ENCODE peak calls at places on chromosomes 16 and 17, in eight cellular contexts. L is cardiac fibroblast, C is suprapubic skin, B is HFF-Myc, P is body of pancreas, A is cardiac muscle cell, N is prostate gland, U is AG10803. D is an unnamed sample.

GRCh38 chr17:49925916-49926315 is 43.1 kb upstream of the DLX4 start:
- DNase-seq in A (peak), U (peak), N (no peak), C (no peak), L (no peak), P (peak), B (no peak), D (no peak)

GRCh38 chr16:795580-796229 is 4.8 kb downstream of the GNG13 start:
- DNase-seq in N (peak), P (no peak), A (no peak), U (no peak), B (no peak), L (no peak), C (no peak), D (no peak)

GRCh38 chr16:67936876-67937605 is 391 bp upstream of the PSMB10 start:
- DNase-seq in L (no peak), C (no peak), N (peak), A (no peak), B (no peak), P (peak), U (no peak), D (peak)

GRCh38 chr17:77873518-77874302 is 84.8 kb upstream of the TNRC6C start:
- DNase-seq in P (no peak), N (no peak), L (no peak), B (no peak), A (no peak), U (no peak), C (no peak), D (no peak)

GRCh38 chr17:28760987-28761562 is 17.3 kb downstream of the TRAF4 start:
- DNase-seq in C (peak), L (peak), P (peak), B (no peak), N (peak), A (peak), U (peak), D (no peak)

GRCh38 chr16:24833352-24833751 is 12.4 kb upstream of the SLC5A11 start:
- DNase-seq in A (no peak), L (no peak), N (no peak), C (no peak), P (no peak), U (no peak), B (no peak), D (no peak)

GRCh38 chr17:44212507-44213402 is 6.7 kb downstream of the UBTF start:
- DNase-seq in L (no peak), U (no peak), N (no peak), P (no peak), A (no peak), C (no peak), B (no peak), D (no peak)

GRCh38 chr17:52754838-52755237 is 596.3 kb upstream of the CA10 start:
- DNase-seq in C (no peak), A (no peak), L (no peak), N (no peak), U (no peak), B (no peak), P (no peak), D (no peak)

GRCh38 chr17:68288804-68289203 is 2.1 kb downstream of the SLC16A6 start:
- DNase-seq in N (no peak), U (no peak), B (no peak), P (peak), L (no peak), C (no peak), A (no peak), D (peak)

GRCh38 chr16:929227-929669 is 41.5 kb downstream of the LMF1 start:
- DNase-seq in B (no peak), P (no peak), A (no peak), C (no peak), L (no peak), N (no peak), U (no peak), D (no peak)

GRCh38 chr16:66486773-66487579 is 59.9 kb downstream of the BEAN1 start:
- DNase-seq in N (no peak), B (no peak), L (peak), U (peak), P (peak), A (peak), C (peak), D (no peak)

GRCh38 chr16:86611958-86612357 is 33.6 kb downstream of the FOXL1 start:
- DNase-seq in B (no peak), L (no peak), P (no peak), C (no peak), N (no peak), U (no peak), A (no peak), D (no peak)

GRCh38 chr16:2056077-2056476 is 8.3 kb downstream of the TSC2 start:
- DNase-seq in L (peak), N (no peak), C (no peak), P (no peak), U (peak), B (no peak), A (no peak), D (no peak)

GRCh38 chr17:68821860-68822693 is 133.1 kb downstream of the ABCA8 start:
- DNase-seq in U (peak), P (no peak), N (no peak), C (no peak), A (peak), B (peak), L (peak), D (no peak)

GRCh38 chr16:49474741-49475140 is 101.1 kb downstream of the C16orf78 start:
- DNase-seq in A (no peak), C (peak), P (no peak), U (no peak), L (no peak), B (no peak), N (no peak), D (no peak)

GRCh38 chr17:69908599-69909368 is 166.2 kb upstream of the KCNJ16 start:
- DNase-seq in C (no peak), L (no peak), P (no peak), N (no peak), U (peak), B (no peak), A (no peak), D (no peak)

GRCh38 chr17:12680407-12680897 is 14.8 kb downstream of the MYOCD start:
- DNase-seq in N (no peak), A (no peak), L (no peak), U (no peak), C (no peak), P (no peak), B (no peak), D (no peak)

GRCh38 chr17:59154335-59154720 is 658 bp downstream of the SKA2 start:
- DNase-seq in B (no peak), P (peak), C (peak), A (peak), U (peak), N (peak), L (peak), D (peak)

GRCh38 chr17:31524926-31525800 is 133.7 kb downstream of the RAB11FIP4 start:
- DNase-seq in C (peak), L (peak), N (peak), B (peak), U (peak), A (peak), P (peak), D (peak)

GRCh38 chr16:71709231-71709781 is 15.2 kb downstream of the PHLPP2 start:
- DNase-seq in L (peak), B (no peak), U (peak), P (no peak), N (no peak), C (no peak), A (peak), D (no peak)

GRCh38 chr16:3562914-3563480 is 14.2 kb downstream of the NLRC3 start:
- DNase-seq in N (no peak), U (no peak), B (no peak), L (no peak), A (no peak), P (no peak), C (no peak), D (no peak)

GRCh38 chr16:35306915-35307314 is 1847.5 kb downstream of the TP53TG3F start:
- DNase-seq in C (no peak), N (peak), L (no peak), P (no peak), U (no peak), A (no peak), B (no peak), D (no peak)

GRCh38 chr16:89919535-89920406 is 1.1 kb downstream of the MC1R start:
- DNase-seq in L (no peak), C (no peak), A (no peak), B (no peak), U (no peak), P (no peak), N (no peak), D (no peak)

GRCh38 chr17:36183001-36183810 is 6.8 kb upstream of the TBC1D3B start:
- DNase-seq in L (peak), A (peak), B (no peak), U (peak), P (peak), C (no peak), N (peak), D (peak)

GRCh38 chr16:17258848-17259713 is 211.7 kb downstream of the XYLT1 start:
- DNase-seq in A (no peak), L (no peak), U (no peak), C (no peak), B (no peak), P (peak), N (no peak), D (peak)

GRCh38 chr16:89599451-89599858 is 14.0 kb upstream of the DPEP1 start:
- DNase-seq in C (no peak), U (no peak), N (no peak), L (no peak), A (no peak), B (no peak), P (peak), D (peak)

GRCh38 chr16:81592353-81592866 is 147.8 kb downstream of the CMIP start:
- DNase-seq in C (no peak), U (no peak), N (no peak), B (no peak), P (no peak), L (no peak), A (no peak), D (no peak)

GRCh38 chr16:78244131-78244899 is 144.9 kb downstream of the WWOX start:
- DNase-seq in A (no peak), N (no peak), P (no peak), C (no peak), B (no peak), L (no peak), U (no peak), D (no peak)

GRCh38 chr17:44146375-44147346 is 4.9 kb downstream of the HROB start:
- DNase-seq in P (no peak), C (no peak), B (no peak), A (no peak), U (no peak), N (no peak), L (no peak), D (no peak)

DNA sequence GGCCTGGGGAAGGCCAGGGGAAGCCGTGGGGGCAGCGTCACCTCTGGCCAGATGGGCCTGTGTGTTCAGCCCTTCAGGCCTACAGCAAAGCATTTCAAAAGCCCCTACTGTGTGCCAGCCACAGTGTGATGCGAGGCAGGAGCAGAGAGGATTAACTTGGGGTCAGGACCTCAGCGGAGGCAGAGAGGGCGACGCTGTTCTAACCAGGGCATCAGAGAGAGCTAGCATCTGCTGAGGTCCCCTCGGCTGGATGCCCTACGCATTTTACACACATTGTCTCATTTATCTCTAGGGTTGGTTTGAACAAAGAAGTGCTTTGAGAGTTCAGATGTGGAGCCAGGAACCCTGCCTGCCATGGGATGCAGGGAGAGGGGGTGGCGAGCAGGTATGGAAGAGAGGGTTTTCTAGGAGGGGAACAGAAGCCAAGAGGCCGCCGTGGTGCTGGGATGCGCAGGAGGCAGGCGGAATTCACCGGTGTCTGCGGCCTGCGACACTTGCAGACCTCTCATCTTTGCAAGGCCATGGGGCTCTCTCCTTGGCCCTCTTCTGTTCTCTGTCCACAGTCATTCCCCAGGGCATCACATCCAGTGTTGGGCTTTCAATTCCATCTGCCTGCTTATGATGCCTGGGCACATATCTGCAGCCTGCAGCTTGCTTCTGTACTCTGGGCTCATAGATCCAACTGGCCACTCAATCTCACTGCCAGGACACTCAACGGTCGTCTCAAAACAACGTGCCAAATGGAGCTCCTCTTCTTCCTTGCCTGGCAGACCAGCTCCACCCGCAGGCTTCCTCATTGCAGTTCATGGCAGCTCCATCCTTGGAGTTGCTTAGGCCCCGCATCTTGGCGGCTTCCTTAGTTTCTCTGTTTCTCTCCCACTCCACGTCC is 8.1 kb upstream of the NKD1 start:
- DNase-seq in A (no peak), U (no peak), L (no peak), C (peak), N (no peak), P (no peak), B (no peak), D (no peak)
- TF ChIP-seq CTCF in A (no peak), U (no peak), L (no peak), C (no peak), N (no peak), P (no peak), B (no peak), D (no peak)

GRCh38 chr17:81683584-81684441 is at the start of the genes ARL16 and HGS:
- DNase-seq in B (peak), P (peak), A (peak), U (peak), N (peak), L (peak), C (peak), D (peak)
- TF ChIP-seq CTCF in B (no peak), P (no peak), A (no peak), U (no peak), N (no peak), L (no peak), C (no peak), D (no peak)

GRCh38 chr17:6325741-6326140 is 109.2 kb downstream of the AIPL1 start:
- DNase-seq in N (no peak), C (no peak), B (no peak), A (no peak), U (no peak), L (no peak), P (no peak), D (no peak)

GRCh38 chr17:6323626-6324356 is 111.1 kb downstream of the AIPL1 start:
- DNase-seq in C (no peak), B (no peak), L (no peak), P (peak), U (no peak), A (no peak), N (no peak), D (no peak)

GRCh38 chr17:6328279-6328678 is 106.6 kb downstream of the AIPL1 start:
- DNase-seq in A (no peak), C (no peak), B (no peak), P (no peak), U (no peak), N (no peak), L (no peak), D (no peak)

GRCh38 chr17:6326483-6326882 is 108.4 kb downstream of the AIPL1 start:
- DNase-seq in P (no peak), A (no peak), B (no peak), U (no peak), C (no peak), L (no peak), N (no peak), D (no peak)

GRCh38 chr17:6327007-6327406 is 107.9 kb downstream of the AIPL1 start:
- DNase-seq in N (no peak), C (no peak), L (no peak), B (no peak), P (no peak), U (no peak), A (no peak), D (no peak)
- TF ChIP-seq CTCF in N (no peak), C (no peak), L (no peak), B (no peak), P (no peak), U (no peak), A (no peak), D (no peak)

GRCh38 chr17:73305845-73306836 is 5.7 kb downstream of the CDC42EP4 start:
- DNase-seq in C (no peak), U (no peak), L (no peak), B (no peak), P (no peak), N (no peak), A (no peak), D (no peak)

GRCh38 chr17:73304438-73304837 is 7.4 kb downstream of the CDC42EP4 start:
- DNase-seq in B (no peak), P (no peak), N (no peak), U (no peak), L (no peak), A (no peak), C (no peak), D (no peak)

GRCh38 chr17:73302189-73302588 is 9.6 kb downstream of the CDC42EP4 start:
- DNase-seq in B (no peak), C (no peak), N (no peak), A (peak), P (no peak), U (peak), L (no peak), D (no peak)

GRCh38 chr17:73307130-73307529 is 4.7 kb downstream of the CDC42EP4 start:
- DNase-seq in A (no peak), N (peak), B (no peak), P (peak), C (no peak), U (no peak), L (no peak), D (no peak)

GRCh38 chr17:73304971-73305786 is 6.6 kb downstream of the CDC42EP4 start:
- DNase-seq in A (peak), L (peak), B (no peak), U (peak), P (peak), C (peak), N (no peak), D (no peak)
- TF ChIP-seq CTCF in A (peak), L (peak), B (peak), U (peak), P (peak), C (peak), N (no peak), D (no peak)

GRCh38 chr17:39915559-39915958 is 2.9 kb downstream of the GSDMB start:
- DNase-seq in A (no peak), U (no peak), C (no peak), L (no peak), P (no peak), N (no peak), B (no peak), D (no peak)

GRCh38 chr17:39913989-39914388 is 4.4 kb downstream of the GSDMB start:
- DNase-seq in A (no peak), C (no peak), P (no peak), L (no peak), N (no peak), B (no peak), U (no peak), D (no peak)

GRCh38 chr17:39920218-39921210 is 2.1 kb upstream of the GSDMB start:
- DNase-seq in P (no peak), N (no peak), L (no peak), B (no peak), A (no peak), C (no peak), U (no peak), D (peak)

GRCh38 chr17:39919087-39919683 is 750 bp upstream of the GSDMB start:
- DNase-seq in N (no peak), L (no peak), U (no peak), B (no peak), P (no peak), C (no peak), A (no peak), D (no peak)

GRCh38 chr17:39916918-39917317 is 1.5 kb downstream of the GSDMB start:
- DNase-seq in N (no peak), U (peak), A (peak), P (no peak), C (no peak), L (peak), B (no peak), D (no peak)
- TF ChIP-seq CTCF in N (no peak), U (peak), A (peak), P (no peak), C (no peak), L (peak), B (peak), D (no peak)

GRCh38 chr17:75487351-75488070 is 27.8 kb downstream of the CASKIN2 start:
- DNase-seq in C (no peak), P (peak), A (peak), N (no peak), U (no peak), L (peak), B (no peak), D (peak)
- TF ChIP-seq CTCF in C (no peak), P (no peak), A (no peak), N (no peak), U (no peak), L (no peak), B (no peak), D (no peak)